ENCODE peak calls at places on chromosomes 4 and X, in ten cellular contexts. O is GM23338, I is Karpas-422, G is HCT116, W is GM23248, Q is OCI-LY7, M is hepatocyte, K is MM.1S, E is SK-N-SH, X is PC-9. Z is an unnamed sample. For H3K9me2, the result is how much of the 10 kb centered on the place peaks cover.

GRCh38 chr4:136750898-136751297 is 781.4 kb downstream of the PCDH18 start:
- DNase-seq in O (no peak), I (no peak), G (no peak), W (peak), Q (no peak), M (no peak), K (no peak), E (no peak), X (no peak), Z (no peak)

GRCh38 chr4:97238956-97239698 is 904.1 kb downstream of the STPG2 start:
- DNase-seq in O (no peak), I (no peak), G (no peak), W (no peak), Q (no peak), M (no peak), K (peak), E (no peak), X (no peak), Z (no peak)

GRCh38 chrX:150421816-150422215 is 58.7 kb downstream of the MAMLD1 start:
- DNase-seq in O (no peak), I (no peak), G (no peak), W (peak), Q (no peak), M (no peak), K (no peak), E (no peak), X (no peak), Z (no peak)

GRCh38 chr4:170127758-170128157 is 38.0 kb upstream of the AADAT start:
- DNase-seq in O (no peak), I (no peak), G (no peak), W (no peak), Q (no peak), M (no peak), K (no peak), E (no peak), X (no peak), Z (no peak)

GRCh38 chrX:140524556-140524955 is 19.7 kb upstream of the SOX3 start:
- DNase-seq in O (peak), I (no peak), G (no peak), W (peak), Q (no peak), M (no peak), K (no peak), E (no peak), X (no peak), Z (peak)

GRCh38 chrX:17846045-17846444 is 15.1 kb downstream of the RAI2 start:
- DNase-seq in O (no peak), I (no peak), G (no peak), W (no peak), Q (no peak), M (no peak), K (no peak), E (no peak), X (no peak), Z (peak)

GRCh38 chr4:7839856-7840255 is 99.8 kb downstream of the AFAP1 start:
- DNase-seq in O (no peak), I (peak), G (no peak), W (peak), Q (no peak), M (no peak), K (no peak), E (no peak), X (no peak), Z (no peak)

GRCh38 chrX:134115270-134115669 is 121.7 kb upstream of the CCDC160 start:
- DNase-seq in O (no peak), I (no peak), G (no peak), W (no peak), Q (no peak), M (no peak), K (no peak), E (no peak), X (no peak), Z (no peak)

GRCh38 chr4:177952723-177953122 is 510.5 kb upstream of the AGA start:
- DNase-seq in O (no peak), I (no peak), G (no peak), W (no peak), Q (no peak), M (no peak), K (no peak), E (no peak), X (no peak), Z (no peak)

GRCh38 chr4:24219171-24219570 is 329.3 kb upstream of the PPARGC1A start:
- DNase-seq in O (no peak), I (no peak), G (no peak), W (no peak), Q (no peak), M (peak), K (no peak), E (no peak), X (no peak), Z (no peak)

GRCh38 chr4:26806331-26806730 is 54.3 kb upstream of the STIM2 start:
- DNase-seq in O (no peak), I (peak), G (no peak), W (peak), Q (no peak), M (no peak), K (no peak), E (no peak), X (no peak), Z (peak)

GRCh38 chr4:19224820-19225219 is 1026.9 kb upstream of the SLIT2 start:
- DNase-seq in O (peak), I (peak), G (peak), W (peak), Q (peak), M (peak), K (peak), E (peak), X (no peak), Z (peak)

GRCh38 chr4:176949022-176949421 is 156.3 kb upstream of the VEGFC start:
- DNase-seq in O (no peak), I (no peak), G (no peak), W (no peak), Q (no peak), M (no peak), K (no peak), E (no peak), X (no peak), Z (no peak)

GRCh38 chrX:135477576-135477975 is 42.9 kb upstream of the INTS6L start:
- DNase-seq in O (peak), I (peak), G (peak), W (peak), Q (peak), M (peak), K (peak), E (peak), X (peak), Z (peak)

GRCh38 chrX:49040376-49040955 is 2.7 kb downstream of the TFE3 start:
- DNase-seq in O (peak), I (no peak), G (no peak), W (peak), Q (no peak), M (no peak), K (no peak), E (no peak), X (no peak), Z (peak)

GRCh38 chr4:106541253-106541652 is 172.7 kb upstream of the GIMD1 start:
- DNase-seq in O (no peak), I (no peak), G (no peak), W (peak), Q (no peak), M (no peak), K (no peak), E (no peak), X (no peak), Z (peak)

GRCh38 chrX:2500681-2501151 is at the start of the genes DHRSX and ZBED1:
- DNase-seq in O (no peak), I (peak), G (no peak), W (peak), Q (peak), M (peak), K (peak), E (peak), X (peak), Z (peak)

GRCh38 chr4:107619065-107619464 is 101.0 kb downstream of the PAPSS1 start:
- DNase-seq in O (no peak), I (no peak), G (no peak), W (peak), Q (no peak), M (peak), K (no peak), E (no peak), X (no peak), Z (no peak)

GRCh38 chr4:173371292-173372192 is 788 bp downstream of the SAP30 start:
- DNase-seq in O (peak), I (peak), G (no peak), W (peak), Q (peak), M (peak), K (peak), E (peak), X (peak), Z (peak)

GRCh38 chr4:20362148-20362547 is 110.4 kb downstream of the SLIT2 start:
- DNase-seq in O (peak), I (no peak), G (no peak), W (no peak), Q (no peak), M (no peak), K (no peak), E (no peak), X (no peak), Z (no peak)

GRCh38 chr4:20367446-20367845 is 115.7 kb downstream of the SLIT2 start:
- DNase-seq in O (no peak), I (no peak), G (no peak), W (no peak), Q (no peak), M (no peak), K (no peak), E (no peak), X (no peak), Z (no peak)

GRCh38 chr4:20368926-20369325 is 117.2 kb downstream of the SLIT2 start:
- DNase-seq in O (no peak), I (no peak), G (no peak), W (peak), Q (no peak), M (no peak), K (no peak), E (no peak), X (no peak), Z (no peak)

GRCh38 chr4:20359692-20360091 is 108.0 kb downstream of the SLIT2 start:
- DNase-seq in O (no peak), I (peak), G (no peak), W (no peak), Q (peak), M (no peak), K (no peak), E (no peak), X (no peak), Z (no peak)

GRCh38 chr4:20364969-20365368 is 113.3 kb downstream of the SLIT2 start:
- DNase-seq in O (no peak), I (no peak), G (no peak), W (no peak), Q (no peak), M (no peak), K (no peak), E (no peak), X (no peak), Z (no peak)
- H3K9me2 ChIP-seq in O (under half), I (under half), G (under half), W (under half), Q (under half), M (under half), K (under half), E (under half), X (under half), Z (under half)

GRCh38 chr4:77581724-77582123 is 23.9 kb upstream of the CXCL13 start:
- DNase-seq in O (no peak), I (no peak), G (no peak), W (peak), Q (no peak), M (no peak), K (peak), E (no peak), X (no peak), Z (peak)
- H2AFZ ChIP-seq in O (no peak), I (no peak), G (no peak), W (no peak), Q (no peak), M (no peak), K (no peak), E (no peak), X (peak), Z (peak)

DNA sequence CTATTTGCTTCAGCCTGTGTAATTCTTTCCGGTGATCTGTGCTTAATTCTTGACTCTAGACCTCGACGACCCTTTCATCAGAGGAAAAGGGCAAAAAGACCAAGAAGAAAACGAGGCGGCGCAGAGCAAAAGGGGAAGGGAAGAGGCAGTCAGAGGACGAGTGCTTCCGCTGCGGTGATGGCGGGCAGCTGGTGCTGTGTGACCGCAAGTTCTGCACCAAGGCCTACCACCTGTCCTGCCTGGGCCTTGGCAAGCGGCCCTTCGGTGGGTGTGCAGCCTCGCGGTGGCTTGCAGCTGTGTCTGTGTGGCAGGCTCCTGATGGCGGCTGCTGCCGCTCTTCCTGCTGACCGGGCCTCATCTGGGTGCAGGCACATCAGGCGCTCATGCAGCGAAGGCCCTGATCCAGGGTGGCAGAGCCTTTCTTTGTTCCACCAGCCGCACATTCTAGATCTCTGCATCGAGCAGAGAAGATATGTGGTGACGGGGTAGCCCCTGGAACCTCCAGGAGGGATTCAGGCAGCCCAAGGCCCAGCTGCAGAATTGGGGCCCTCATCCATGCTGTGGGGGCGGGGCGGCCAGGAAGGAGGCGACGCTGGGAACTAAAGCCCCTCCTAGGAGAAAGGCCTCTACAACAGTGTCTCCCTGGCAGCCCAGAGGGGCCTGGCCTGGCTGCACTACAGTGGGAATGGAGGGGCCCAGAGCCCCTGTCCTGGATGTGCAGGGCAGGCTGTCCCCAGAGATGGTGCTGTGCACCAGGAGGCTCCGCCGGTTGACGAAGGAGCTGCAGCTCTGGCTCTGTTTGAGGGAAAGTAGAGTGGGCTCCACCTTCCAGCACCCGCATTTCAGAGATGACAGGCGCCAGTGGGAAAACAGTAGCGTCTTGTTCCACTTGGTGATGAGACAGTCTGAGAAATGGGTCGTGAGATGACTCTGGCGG is 32.1 kb downstream of the NELFA start:
- DNase-seq in O (no peak), I (no peak), G (no peak), W (no peak), Q (no peak), M (no peak), K (no peak), E (no peak), X (no peak), Z (no peak)
- H3K9me2 ChIP-seq in O (under half), I (under half), G (under half), W (under half), Q (under half), M (under half), K (under half), E (under half), X (under half), Z (under half)

GRCh38 chr4:83996254-83996653 is 460.3 kb downstream of the GPAT3 start:
- DNase-seq in O (peak), I (no peak), G (no peak), W (no peak), Q (no peak), M (no peak), K (no peak), E (no peak), X (no peak), Z (no peak)
- H2AFZ ChIP-seq in O (no peak), I (no peak), G (no peak), W (no peak), Q (no peak), M (no peak), K (no peak), E (no peak), X (no peak), Z (no peak)

DNA sequence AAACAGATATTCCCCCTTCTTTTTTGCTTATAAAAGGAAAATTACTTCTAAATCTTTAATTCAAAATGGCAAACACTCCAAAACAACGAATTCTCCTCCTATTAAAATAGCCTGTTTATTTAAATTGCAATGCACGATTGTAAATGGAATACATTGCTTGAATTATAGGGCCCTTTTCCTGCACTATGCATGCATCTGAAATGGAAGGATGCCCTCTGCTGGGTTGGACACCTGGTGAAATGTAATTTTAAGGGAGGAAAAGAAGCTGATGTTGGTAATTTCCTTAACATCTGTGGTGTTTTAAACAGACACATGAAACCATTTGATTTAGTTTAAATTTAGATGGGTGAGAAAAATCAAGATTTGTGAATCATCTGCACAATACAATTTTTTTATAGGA is 72.8 kb downstream of the GRXCR1 start:
- DNase-seq in O (peak), I (peak), G (no peak), W (no peak), Q (peak), M (no peak), K (peak), E (peak), X (no peak), Z (peak)
- H3K9me2 ChIP-seq in O (under half), I (under half), G (under half), W (under half), Q (under half), M (under half), K (under half), E (under half), X (under half), Z (under half)

GRCh38 chr4:128793859-128794667 is 15.4 kb upstream of the JADE1 start:
- DNase-seq in O (no peak), I (no peak), G (no peak), W (no peak), Q (no peak), M (no peak), K (no peak), E (no peak), X (no peak), Z (no peak)
- H2AFZ ChIP-seq in O (peak), I (no peak), G (no peak), W (no peak), Q (no peak), M (no peak), K (no peak), E (no peak), X (no peak), Z (no peak)

GRCh38 chr4:187393546-187394344 is 601.8 kb upstream of the ZFP42 start:
- DNase-seq in O (no peak), I (no peak), G (no peak), W (no peak), Q (no peak), M (no peak), K (no peak), E (no peak), X (no peak), Z (no peak)

DNA sequence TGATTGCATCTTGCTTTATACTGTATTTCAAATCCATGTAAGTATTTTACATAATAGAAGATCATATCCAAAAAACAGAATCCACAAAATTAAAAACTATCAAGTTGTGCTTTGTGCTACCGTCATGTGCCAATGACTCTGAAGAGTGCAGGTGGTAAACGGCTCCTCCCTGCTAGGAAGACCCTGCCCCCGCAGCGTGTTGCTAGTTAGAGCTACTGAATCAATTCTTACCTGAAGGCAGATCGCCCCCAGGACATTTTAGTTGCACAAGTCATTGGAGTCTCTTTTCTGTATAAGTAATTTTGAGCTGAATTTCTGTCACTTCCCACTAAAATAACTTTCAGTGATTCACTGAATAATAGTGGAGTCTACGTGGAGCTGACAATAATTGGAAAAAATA is 599.5 kb upstream of the ZFP42 start:
- DNase-seq in O (peak), I (no peak), G (no peak), W (no peak), Q (no peak), M (no peak), K (no peak), E (no peak), X (no peak), Z (no peak)
- H3K9me2 ChIP-seq in O (under half), I (under half), G (under half), W (under half), Q (under half), M (under half), K (under half), E (under half), X (under half), Z (under half)

GRCh38 chrX:63471004-63471403 is 119.9 kb upstream of the SPIN4 start:
- DNase-seq in O (no peak), I (no peak), G (no peak), W (no peak), Q (no peak), M (no peak), K (no peak), E (no peak), X (no peak), Z (no peak)
- H2AFZ ChIP-seq in O (no peak), I (no peak), G (no peak), W (no peak), Q (no peak), M (no peak), K (no peak), E (no peak), X (no peak), Z (no peak)

GRCh38 chr4:156335721-156336120 is 382.1 kb upstream of the CTSO start:
- DNase-seq in O (no peak), I (no peak), G (no peak), W (no peak), Q (no peak), M (no peak), K (no peak), E (no peak), X (no peak), Z (no peak)

GRCh38 chr4:156328882-156329281 is 375.2 kb upstream of the CTSO start:
- DNase-seq in O (no peak), I (no peak), G (no peak), W (no peak), Q (no peak), M (no peak), K (peak), E (no peak), X (no peak), Z (no peak)

GRCh38 chr4:156329779-156330178 is 376.1 kb upstream of the CTSO start:
- DNase-seq in O (no peak), I (no peak), G (no peak), W (peak), Q (no peak), M (no peak), K (no peak), E (no peak), X (no peak), Z (peak)

GRCh38 chr4:156336516-156336915 is 382.9 kb upstream of the CTSO start:
- DNase-seq in O (no peak), I (no peak), G (no peak), W (no peak), Q (no peak), M (no peak), K (no peak), E (no peak), X (no peak), Z (no peak)

DNA sequence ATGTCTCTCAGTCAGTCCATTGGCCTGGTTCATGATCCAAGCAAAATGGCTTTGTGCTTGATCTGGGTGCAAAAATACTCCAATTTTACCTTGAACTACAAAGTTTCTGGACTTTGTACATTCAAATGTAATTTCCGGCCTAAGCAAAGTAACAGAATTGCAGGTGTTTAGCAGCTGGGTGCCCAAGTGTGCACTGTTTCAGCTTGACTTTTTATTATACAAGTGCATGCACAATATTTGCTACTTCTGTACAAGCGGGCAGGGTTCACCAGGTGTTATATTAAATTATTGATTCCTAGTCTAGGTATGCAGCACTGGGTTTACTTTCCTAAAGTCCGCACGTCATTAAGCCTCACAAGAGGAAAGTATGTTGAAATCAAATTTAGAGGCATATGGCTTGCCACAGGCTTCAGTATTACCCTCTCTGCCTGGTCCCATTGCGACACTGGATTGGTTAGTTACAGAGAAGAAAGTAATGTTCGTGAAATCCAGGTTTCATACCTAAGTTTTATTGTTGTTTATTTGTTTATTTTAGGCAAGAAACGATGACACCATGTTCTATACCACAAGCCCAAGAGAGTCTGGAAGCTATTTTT is 376.9 kb upstream of the CTSO start:
- DNase-seq in O (no peak), I (no peak), G (no peak), W (no peak), Q (no peak), M (no peak), K (peak), E (no peak), X (no peak), Z (no peak)
- H3K9me2 ChIP-seq in O (under half), I (under half), G (under half), W (under half), Q (under half), M (under half), K (under half), E (under half), X (under half), Z (under half)